ENCODE peak calls at places on chromosome 17, in ten cellular contexts. Q is activated CD4-positive, CD25-positive, alpha-beta regulatory T cell; S is mucosa of gallbladder; N is stimulated activated CD4-positive, alpha-beta T cell treated with anti-CD3 and anti-CD28 coated beads, Interleukin-4, amount 100 ng/mL, for 1 hour; O is ELR; G is ovary; K is stimulated activated effector memory CD8-positive, alpha-beta T cell treated with anti-CD3 and anti-CD28 coated beads, Interleukin-12 subunit alpha, Interleukin-12 subunit beta, amount 100 ng/mL, for 72 hours; W is RCC 7860; T is CD4-positive, CD25-positive, alpha-beta regulatory T cell; R is EL. V is an unnamed sample.

GRCh38 chr17:50822550-50822949 is 12.8 kb upstream of the WFIKKN2 start:
- DNase-seq in S (no peak), K (no peak), Q (no peak), N (no peak), T (no peak), W (no peak), O (no peak), G (no peak), R (no peak), V (no peak)

GRCh38 chr17:27896656-27897055 is 3.5 kb upstream of the LYRM9 start:
- DNase-seq in N (no peak), T (no peak), S (no peak), O (no peak), G (no peak), K (no peak), Q (no peak), W (no peak), R (no peak), V (no peak)

GRCh38 chr17:40542562-40543411 is 22.5 kb downstream of the CCR7 start:
- DNase-seq in G (peak), K (peak), S (peak), Q (no peak), R (peak), T (no peak), N (peak), O (peak), W (no peak), V (no peak)

GRCh38 chr17:2337152-2337810 is at the start of gene SGSM2:
- DNase-seq in G (peak), Q (peak), S (no peak), T (peak), K (peak), O (peak), R (peak), W (no peak), N (peak), V (no peak)

GRCh38 chr17:51305182-51305581 is 44.8 kb downstream of the UTP18 start:
- DNase-seq in G (no peak), K (no peak), O (no peak), W (no peak), R (no peak), N (no peak), S (no peak), Q (no peak), T (no peak), V (no peak)

GRCh38 chr17:77441130-77441920 is 300.6 kb downstream of the SEC14L1 start:
- DNase-seq in Q (peak), S (no peak), O (no peak), W (no peak), N (peak), T (peak), R (no peak), K (peak), G (no peak), V (peak)

GRCh38 chr17:58363457-58364185 is 11.6 kb upstream of the SUPT4H1 start:
- DNase-seq in W (no peak), T (no peak), K (no peak), O (no peak), Q (no peak), S (no peak), N (no peak), G (no peak), R (no peak), V (no peak)

GRCh38 chr17:5837055-5837491 is 233.1 kb upstream of the WSCD1 start:
- DNase-seq in G (no peak), Q (no peak), W (peak), T (no peak), K (no peak), R (peak), O (peak), S (no peak), N (no peak), V (no peak)

GRCh38 chr17:42240201-42240600 is 36.0 kb downstream of the STAT5B start:
- DNase-seq in Q (no peak), T (no peak), G (no peak), R (no peak), O (no peak), S (no peak), W (no peak), K (no peak), N (no peak), V (no peak)

GRCh38 chr17:50198026-50198669 is 3.3 kb downstream of the COL1A1 start:
- DNase-seq in W (peak), K (peak), G (no peak), N (peak), R (peak), S (peak), Q (peak), O (peak), T (peak), V (peak)

GRCh38 chr17:992933-993332 is 4.0 kb upstream of the TIMM22 start:
- DNase-seq in G (no peak), N (no peak), Q (no peak), T (no peak), W (no peak), K (no peak), O (no peak), S (no peak), R (no peak), V (no peak)